ENCODE peak calls at places on chromosomes 13 and 19, in nine cellular contexts. E is upper lobe of right lung; W is NCI-H2171 treated with DMSO at 0.1 percent for 48 hours; Z is astrocyte of the spinal cord; P is CD4-positive, alpha-beta T cell; X is NCI-H748 treated with DMSO at 0.1 percent for 48 hours; I is activated T-helper 1 cell treated with Interleukin-2 at 50 U/mL for 16 hours; U is GM12865; S is non-pigmented ciliary epithelial cell. R is an unnamed sample.

GRCh38 chr13:60538566-60538965 is 141.5 kb downstream of the TDRD3 start:
- DNase-seq in P (no peak), Z (no peak), X (no peak), I (no peak), U (no peak), S (no peak), W (no peak), E (no peak), R (peak)

GRCh38 chr19:33368074-33368864 is 5.2 kb upstream of the CEBPG start:
- DNase-seq in U (no peak), X (no peak), E (no peak), P (no peak), W (no peak), Z (no peak), S (no peak), I (no peak), R (no peak)

GRCh38 chr13:65638572-65639168 is 1591.5 kb downstream of the PCDH9 start:
- DNase-seq in Z (peak), E (no peak), I (no peak), S (no peak), P (no peak), X (peak), W (peak), U (peak), R (peak)

GRCh38 chr13:99813346-99814095 is 158.0 kb downstream of the ZIC5 start:
- DNase-seq in X (no peak), W (no peak), S (no peak), U (no peak), E (no peak), I (no peak), P (no peak), Z (no peak), R (no peak)

GRCh38 chr19:8180018-8180417 is 29.2 kb upstream of the CERS4 start:
- DNase-seq in Z (no peak), E (no peak), S (no peak), U (no peak), W (no peak), I (no peak), P (no peak), X (no peak), R (no peak)

GRCh38 chr19:32372726-32373613 is 27.6 kb downstream of the ZNF507 start:
- DNase-seq in I (no peak), E (no peak), W (no peak), X (no peak), U (no peak), S (no peak), P (no peak), Z (no peak), R (no peak)

GRCh38 chr19:13865578-13866462 is 11.1 kb upstream of the NANOS3 start:
- DNase-seq in U (no peak), S (no peak), W (peak), X (no peak), E (no peak), Z (no peak), I (no peak), P (no peak), R (peak)

GRCh38 chr13:32045963-32046785 is 14.6 kb downstream of the FRY start:
- DNase-seq in E (no peak), X (peak), U (peak), P (no peak), I (no peak), W (peak), S (peak), Z (peak), R (peak)

GRCh38 chr19:38691938-38692457 is 44.5 kb downstream of the ACTN4 start:
- DNase-seq in I (no peak), W (no peak), Z (peak), U (no peak), S (peak), E (no peak), P (no peak), X (no peak), R (no peak)

GRCh38 chr13:50104493-50104892 is 89.2 kb downstream of the KCNRG start:
- DNase-seq in W (no peak), E (no peak), I (no peak), Z (no peak), P (no peak), S (no peak), X (no peak), U (no peak), R (no peak)

GRCh38 chr13:66102864-66103263 is 1127.3 kb downstream of the PCDH9 start:
- DNase-seq in Z (peak), S (peak), W (no peak), P (no peak), X (no peak), E (no peak), U (no peak), I (no peak), R (no peak)

GRCh38 chr19:16134510-16134909 is 9.0 kb upstream of the HSH2D start:
- DNase-seq in P (no peak), S (no peak), Z (no peak), E (no peak), W (no peak), X (no peak), I (no peak), U (peak), R (no peak)

GRCh38 chr13:73505487-73505886 is 446.7 kb downstream of the KLF5 start:
- DNase-seq in X (no peak), S (no peak), P (no peak), U (no peak), Z (no peak), E (no peak), W (no peak), I (no peak), R (no peak)

GRCh38 chr13:53151692-53152421 is 123.2 kb downstream of the OLFM4 start:
- DNase-seq in W (peak), U (peak), P (no peak), S (no peak), E (no peak), I (no peak), X (peak), Z (no peak), R (peak)